ENCODE peak calls at places on chromosomes 6 and 20, in nine cellular contexts. N is spleen, G is PC-3, D is left ventricle myocardium inferior, U is cardiac muscle cell, Y is thoracic aorta, E is RWPE1, Q is GM23248, A is fibroblast of lung. F is an unnamed sample.

GRCh38 chr6:15444881-15445280 is 199.0 kb downstream of the JARID2 start:
- DNase-seq in N (no peak), G (peak), D (no peak), U (no peak), Y (no peak), E (no peak), Q (no peak), A (peak), F (no peak)

GRCh38 chr20:4776079-4776630 is 54.4 kb downstream of the PRND start:
- DNase-seq in N (no peak), G (no peak), D (no peak), U (no peak), Y (no peak), E (no peak), Q (no peak), A (no peak), F (no peak)

GRCh38 chr6:129417416-129418086 is 292.4 kb downstream of the ARHGAP18 start:
- DNase-seq in N (no peak), G (no peak), D (no peak), U (no peak), Y (no peak), E (no peak), Q (no peak), A (no peak), F (no peak)

GRCh38 chr20:38145094-38146075 is 19.7 kb downstream of the TGM2 start:
- DNase-seq in N (no peak), G (peak), D (no peak), U (no peak), Y (no peak), E (no peak), Q (peak), A (peak), F (no peak)

GRCh38 chr6:163965426-163966348 is 551.2 kb downstream of the QKI start:
- DNase-seq in N (no peak), G (no peak), D (peak), U (no peak), Y (no peak), E (no peak), Q (no peak), A (no peak), F (peak)

GRCh38 chr6:113442040-113442439 is 415.1 kb upstream of the MARCKS start:
- DNase-seq in N (no peak), G (no peak), D (no peak), U (no peak), Y (no peak), E (no peak), Q (no peak), A (no peak), F (no peak)

GRCh38 chr20:35490736-35491181 is 35.4 kb downstream of the CEP250 start:
- DNase-seq in N (peak), G (no peak), D (no peak), U (no peak), Y (no peak), E (no peak), Q (no peak), A (no peak), F (no peak)

GRCh38 chr20:14925286-14925685 is 587.9 kb upstream of the FLRT3 start:
- DNase-seq in N (no peak), G (peak), D (no peak), U (no peak), Y (no peak), E (peak), Q (peak), A (peak), F (no peak)

GRCh38 chr6:45075246-45075645 is 252.9 kb upstream of the RUNX2 start:
- DNase-seq in N (no peak), G (peak), D (no peak), U (peak), Y (no peak), E (peak), Q (peak), A (peak), F (no peak)

GRCh38 chr6:20211941-20212391 is 303 bp downstream of the MBOAT1 start:
- DNase-seq in N (no peak), G (peak), D (no peak), U (peak), Y (no peak), E (peak), Q (peak), A (no peak), F (peak)

GRCh38 chr20:3209023-3209945 is at the start of gene ITPA:
- DNase-seq in N (peak), G (peak), D (peak), U (peak), Y (no peak), E (no peak), Q (peak), A (peak), F (peak)

GRCh38 chr6:106104476-106104875 is 18.3 kb downstream of the PRDM1 start:
- DNase-seq in N (no peak), G (no peak), D (no peak), U (no peak), Y (no peak), E (no peak), Q (no peak), A (no peak), F (no peak)

GRCh38 chr6:4577406-4577805 is 198.8 kb upstream of the CDYL start:
- DNase-seq in N (no peak), G (peak), D (no peak), U (peak), Y (no peak), E (no peak), Q (peak), A (peak), F (peak)
- H3K27ac ChIP-seq in N (no peak), G (no peak), D (no peak), U (no peak), Y (no peak), E (no peak), Q (peak), A (peak), F (peak)

GRCh38 chr20:51631011-51631950 is 88.8 kb upstream of the NFATC2 start:
- DNase-seq in N (no peak), G (peak), D (peak), U (peak), Y (peak), E (peak), Q (peak), A (peak), F (peak)
- H3K27ac ChIP-seq in N (peak), G (peak), D (peak), U (no peak), Y (peak), E (peak), Q (peak), A (peak), F (peak)

DNA sequence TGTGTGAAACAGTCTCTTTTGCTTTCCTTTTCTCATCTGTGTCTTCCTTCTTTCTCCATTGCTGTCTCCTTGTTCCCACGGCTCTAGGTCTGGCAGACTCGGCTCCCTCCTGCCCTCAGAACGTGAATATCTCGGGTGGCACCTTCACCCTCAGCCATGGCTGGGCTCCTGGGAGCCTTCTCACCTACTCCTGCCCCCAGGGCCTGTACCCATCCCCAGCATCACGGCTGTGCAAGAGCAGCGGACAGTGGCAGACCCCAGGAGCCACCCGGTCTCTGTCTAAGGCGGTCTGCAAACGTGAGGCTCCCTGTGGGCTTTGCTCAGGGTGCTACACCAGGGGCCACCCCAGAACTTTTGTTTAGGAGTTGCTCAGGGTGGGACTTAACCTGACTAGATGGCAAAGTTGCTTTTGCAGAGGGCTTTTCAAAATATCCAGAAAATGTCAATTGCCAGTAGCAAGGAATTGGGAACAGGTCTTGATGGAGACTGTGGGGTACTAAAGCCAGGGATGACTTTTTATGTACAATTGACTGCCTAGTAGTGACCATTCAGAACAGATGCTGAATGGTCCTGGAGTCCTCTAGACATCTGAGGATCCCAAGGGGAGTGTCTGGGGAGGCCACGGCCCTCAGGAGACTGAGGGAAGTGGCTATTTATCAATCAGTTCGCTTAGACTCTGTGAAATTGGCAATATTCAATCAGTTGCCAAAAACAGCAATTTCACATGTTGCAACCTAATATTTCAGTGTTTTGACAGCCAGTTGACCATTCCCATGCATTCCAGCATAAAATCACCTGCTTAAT is 553 bp downstream of the C2 start:
- DNase-seq in N (no peak), G (no peak), D (no peak), U (no peak), Y (no peak), E (no peak), Q (no peak), A (no peak), F (no peak)
- H3K27ac ChIP-seq in N (peak), G (no peak), D (no peak), U (no peak), Y (no peak), E (no peak), Q (no peak), A (no peak), F (peak)

GRCh38 chr20:56433221-56433879 is 21.3 kb downstream of the CASS4 start:
- DNase-seq in N (no peak), G (no peak), D (no peak), U (no peak), Y (no peak), E (no peak), Q (peak), A (no peak), F (no peak)
- H3K27ac ChIP-seq in N (no peak), G (no peak), D (peak), U (no peak), Y (no peak), E (no peak), Q (peak), A (peak), F (no peak)

GRCh38 chr6:142699391-142699790 is 245.6 kb downstream of the HIVEP2 start:
- DNase-seq in N (no peak), G (no peak), D (no peak), U (no peak), Y (no peak), E (no peak), Q (no peak), A (no peak), F (no peak)

GRCh38 chr6:142705054-142705453 is 239.9 kb downstream of the HIVEP2 start:
- DNase-seq in N (no peak), G (no peak), D (no peak), U (no peak), Y (no peak), E (no peak), Q (no peak), A (no peak), F (no peak)

GRCh38 chr6:142700032-142700431 is 244.9 kb downstream of the HIVEP2 start:
- DNase-seq in N (no peak), G (no peak), D (no peak), U (no peak), Y (no peak), E (no peak), Q (no peak), A (no peak), F (no peak)

GRCh38 chr6:142700676-142701185 is 244.2 kb downstream of the HIVEP2 start:
- DNase-seq in N (no peak), G (no peak), D (no peak), U (no peak), Y (no peak), E (no peak), Q (no peak), A (peak), F (no peak)

GRCh38 chr6:142702501-142703460 is 242.2 kb downstream of the HIVEP2 start:
- DNase-seq in N (peak), G (no peak), D (peak), U (peak), Y (no peak), E (no peak), Q (no peak), A (no peak), F (no peak)
- H3K27ac ChIP-seq in N (peak), G (no peak), D (peak), U (no peak), Y (no peak), E (no peak), Q (no peak), A (no peak), F (no peak)

DNA sequence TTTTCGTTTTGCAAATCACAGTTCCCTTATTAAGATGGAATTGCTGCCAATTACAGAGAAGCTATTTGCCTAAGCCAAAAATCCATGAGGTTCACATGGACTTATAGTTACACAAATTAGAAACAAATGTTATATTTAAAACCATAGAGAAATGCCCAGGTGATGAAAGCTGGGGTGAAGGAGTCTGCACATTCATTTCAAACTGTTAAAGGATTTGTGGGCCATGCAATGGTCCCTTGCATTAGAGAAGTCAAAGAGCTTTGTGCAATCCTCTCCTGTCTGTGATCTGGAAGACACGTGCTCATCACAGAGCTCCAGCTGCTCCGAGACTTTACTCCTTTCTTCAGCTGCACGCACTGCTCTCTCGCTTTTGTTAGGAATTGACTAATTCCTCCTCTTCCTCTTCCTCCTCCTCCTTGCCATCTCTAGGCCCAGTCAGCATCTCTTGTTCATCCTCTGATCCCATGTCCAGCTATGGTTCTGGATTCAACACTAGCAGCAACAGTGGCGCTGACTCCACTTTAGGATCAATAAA is 4.1 kb upstream of the AIF1 start:
- DNase-seq in N (no peak), G (no peak), D (no peak), U (no peak), Y (no peak), E (no peak), Q (peak), A (no peak), F (no peak)
- H3K27ac ChIP-seq in N (no peak), G (no peak), D (no peak), U (no peak), Y (no peak), E (no peak), Q (no peak), A (no peak), F (no peak)

DNA sequence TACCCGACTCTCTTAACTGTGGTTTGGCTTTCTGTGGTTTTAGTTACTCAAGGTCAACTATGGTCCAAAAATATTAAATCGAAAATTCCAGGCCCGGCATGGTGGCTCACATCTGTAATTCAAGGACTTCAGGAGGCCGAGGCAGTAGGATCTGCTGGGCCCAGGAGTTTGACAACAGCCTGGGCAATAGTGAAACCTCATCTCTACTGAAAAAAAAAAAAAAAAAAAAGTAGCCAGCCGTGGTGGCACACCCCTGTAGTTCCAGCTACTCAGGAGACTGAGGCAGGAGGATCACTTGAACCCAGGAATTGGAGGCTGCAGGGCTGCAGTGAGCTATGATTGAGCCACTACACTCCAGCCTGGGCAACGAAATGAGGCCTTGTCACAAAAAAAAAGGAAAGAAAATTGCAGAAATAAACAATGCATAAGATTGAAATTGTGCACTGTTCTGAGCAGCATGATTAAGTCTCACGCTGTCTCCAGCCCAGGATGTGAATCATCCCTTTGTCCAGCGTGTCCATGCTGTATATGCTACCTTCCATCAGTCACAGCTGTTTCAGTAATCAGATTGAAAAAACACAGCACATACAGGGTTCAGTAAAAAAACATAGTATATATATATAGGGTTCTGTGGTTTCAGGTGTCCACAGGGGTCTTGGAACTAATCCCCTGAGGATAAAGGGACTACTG is 40.7 kb downstream of the RGS17 start:
- DNase-seq in N (no peak), G (peak), D (no peak), U (peak), Y (no peak), E (peak), Q (peak), A (peak), F (no peak)
- H3K27ac ChIP-seq in N (no peak), G (peak), D (no peak), U (no peak), Y (no peak), E (peak), Q (peak), A (no peak), F (no peak)

DNA sequence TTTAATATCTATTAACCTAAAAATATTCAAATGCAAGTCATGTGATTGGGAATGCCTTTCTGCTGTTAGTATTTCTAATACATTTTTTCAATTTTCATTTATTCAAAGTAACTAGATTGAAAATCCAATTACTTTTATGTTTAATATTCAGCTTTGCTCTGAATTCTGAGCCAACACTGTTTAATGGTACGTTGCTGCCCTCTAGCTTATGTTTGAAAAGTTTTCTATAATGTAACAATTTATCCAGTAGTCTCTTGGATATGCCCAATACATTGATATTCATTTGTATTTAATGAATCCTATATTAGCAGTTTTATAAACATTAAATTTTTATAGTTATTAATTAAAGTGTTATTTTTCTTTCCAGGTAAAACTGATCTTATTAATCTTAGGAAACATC is 47.4 kb downstream of the LGSN start:
- DNase-seq in N (no peak), G (peak), D (no peak), U (peak), Y (no peak), E (peak), Q (peak), A (peak), F (peak)
- H3K27ac ChIP-seq in N (no peak), G (no peak), D (no peak), U (no peak), Y (no peak), E (no peak), Q (no peak), A (no peak), F (no peak)

F was measured in hepatocyte.